ENCODE peak calls at places on chromosomes 4 and X, in seven cellular contexts. C is CD4-positive, alpha-beta T cell; U is heart left ventricle; A is fibroblast of pulmonary artery; O is hepatocyte; T is Calu3; K is spleen. M is an unnamed sample.
A peak's percentile ranks its signal among the peaks of the same experiment; 100 is the strongest.

GRCh38 chr4:71004281-71004851 is 10.9 kb downstream of the DCK start:
- DNase-seq in K (peak; percentile 81), O (no peak), T (no peak), A (no peak), C (peak; percentile 55), U (no peak), M (peak; percentile 11)

GRCh38 chr4:72312032-72312650 is 256.9 kb downstream of the ADAMTS3 start:
- DNase-seq in U (peak; percentile 80), T (peak; percentile 41), O (peak; percentile 55), A (peak; percentile 96), C (no peak), K (no peak), M (no peak)

GRCh38 chrX:69100478-69100877 is 64.8 kb downstream of the PJA1 start:
- DNase-seq in T (no peak), U (no peak), O (no peak), C (no peak), K (no peak), A (no peak), M (no peak)

GRCh38 chrX:103107836-103108235 is 14.9 kb upstream of the NXF3 start:
- DNase-seq in K (no peak), U (no peak), T (no peak), C (no peak), A (peak; percentile 51), O (no peak), M (no peak)

GRCh38 chr4:149113804-149114430 is 671.7 kb upstream of the NR3C2 start:
- DNase-seq in O (no peak), C (no peak), K (no peak), T (no peak), U (no peak), A (peak; percentile 58), M (no peak)

GRCh38 chr4:86556791-86557415 is 37.2 kb upstream of the PTPN13 start:
- DNase-seq in T (no peak), K (no peak), A (peak; percentile 32), U (no peak), O (no peak), C (no peak), M (no peak)

GRCh38 chr4:81466841-81467671 is 4.7 kb downstream of the RASGEF1B start:
- DNase-seq in U (peak; percentile 58), O (peak; percentile 89), A (peak; percentile 83), K (no peak), T (peak; percentile 64), C (peak; percentile 17), M (peak; percentile 76)

GRCh38 chr4:144787365-144788263 is 141.7 kb downstream of the HHIP start:
- DNase-seq in K (no peak), O (peak; percentile 53), A (peak; percentile 71), U (no peak), T (no peak), C (no peak), M (no peak)

GRCh38 chrX:80471582-80471981 is 51.3 kb downstream of the TENT5D start:
- DNase-seq in C (no peak), T (no peak), U (no peak), O (no peak), A (no peak), K (no peak), M (no peak)

GRCh38 chr4:121070274-121070673 is 2.1 kb downstream of the NDNF start:
- DNase-seq in A (no peak), T (no peak), K (no peak), O (peak; percentile 14), U (no peak), C (no peak), M (peak; percentile 43)

GRCh38 chr4:67680568-67681222 is 20.3 kb downstream of the UBA6 start:
- DNase-seq in T (no peak), U (no peak), A (peak; percentile 38), C (no peak), O (peak; percentile 11), K (no peak), M (no peak)

GRCh38 chr4:27009539-27009938 is 148.9 kb downstream of the STIM2 start:
- DNase-seq in T (no peak), K (no peak), A (peak; percentile 18), C (no peak), U (no peak), O (no peak), M (no peak)

GRCh38 chr4:34362654-34363053 is 1881.7 kb downstream of the ARAP2 start:
- DNase-seq in T (no peak), C (no peak), K (no peak), U (no peak), A (no peak), O (peak; percentile 5), M (no peak)

GRCh38 chr4:38328963-38329729 is 334.9 kb upstream of the KLF3 start:
- DNase-seq in C (no peak), O (no peak), U (no peak), K (no peak), T (no peak), A (no peak), M (no peak)

GRCh38 chrX:43998374-43998773 is 25.2 kb upstream of the NDP start:
- DNase-seq in O (no peak), A (no peak), T (no peak), U (no peak), C (no peak), K (no peak), M (no peak)

GRCh38 chr4:163107754-163108153 is 58.9 kb downstream of the NAF1 start:
- DNase-seq in K (no peak), T (peak; percentile 6), O (no peak), C (no peak), U (no peak), A (peak; percentile 51), M (no peak)
- TF ChIP-seq CTCF in K (peak; percentile 15), T (no peak), O (peak; percentile 31), C (no peak), U (no peak), A (peak; percentile 27), M (no peak)

GRCh38 chr4:13829457-13829856 is 201.9 kb upstream of the BOD1L1 start:
- DNase-seq in O (no peak), A (no peak), K (no peak), U (no peak), C (no peak), T (no peak), M (no peak)

GRCh38 chr4:13837228-13837627 is 209.7 kb upstream of the BOD1L1 start:
- DNase-seq in K (no peak), C (no peak), T (no peak), A (no peak), O (no peak), U (no peak), M (no peak)

DNA sequence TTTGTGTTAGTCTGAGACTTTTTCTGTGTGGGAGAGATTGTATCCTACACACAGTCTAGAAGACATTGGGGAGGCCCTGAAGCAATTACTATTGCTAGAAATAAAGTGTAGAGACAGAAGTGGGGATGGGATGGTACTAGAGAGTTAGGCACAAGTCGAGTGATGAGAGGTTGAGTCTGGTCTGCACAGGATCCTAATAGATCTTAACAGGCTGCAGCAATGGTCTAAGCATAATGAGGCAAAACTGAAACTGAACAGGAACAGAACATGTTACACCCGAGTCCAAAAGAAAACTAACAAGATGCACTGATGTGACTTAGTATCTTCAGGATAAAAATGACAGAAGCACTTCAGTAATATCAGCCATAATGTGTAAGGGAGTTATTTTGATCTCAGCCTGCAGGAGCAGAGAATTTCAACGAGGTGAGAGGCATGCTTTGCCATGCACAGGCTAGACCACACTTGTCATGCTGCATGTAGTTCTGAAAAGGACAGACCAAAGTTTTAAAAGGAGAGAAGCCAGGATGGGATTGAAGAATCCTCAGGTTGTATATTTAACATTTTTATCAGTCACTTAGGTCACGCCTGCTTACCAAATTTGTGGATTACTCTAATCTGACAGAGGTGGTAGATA is 205.8 kb upstream of the BOD1L1 start:
- DNase-seq in A (no peak), K (no peak), T (no peak), U (no peak), O (no peak), C (no peak), M (no peak)
- TF ChIP-seq CTCF in A (no peak), K (no peak), T (no peak), U (no peak), O (no peak), C (no peak), M (no peak)

DNA sequence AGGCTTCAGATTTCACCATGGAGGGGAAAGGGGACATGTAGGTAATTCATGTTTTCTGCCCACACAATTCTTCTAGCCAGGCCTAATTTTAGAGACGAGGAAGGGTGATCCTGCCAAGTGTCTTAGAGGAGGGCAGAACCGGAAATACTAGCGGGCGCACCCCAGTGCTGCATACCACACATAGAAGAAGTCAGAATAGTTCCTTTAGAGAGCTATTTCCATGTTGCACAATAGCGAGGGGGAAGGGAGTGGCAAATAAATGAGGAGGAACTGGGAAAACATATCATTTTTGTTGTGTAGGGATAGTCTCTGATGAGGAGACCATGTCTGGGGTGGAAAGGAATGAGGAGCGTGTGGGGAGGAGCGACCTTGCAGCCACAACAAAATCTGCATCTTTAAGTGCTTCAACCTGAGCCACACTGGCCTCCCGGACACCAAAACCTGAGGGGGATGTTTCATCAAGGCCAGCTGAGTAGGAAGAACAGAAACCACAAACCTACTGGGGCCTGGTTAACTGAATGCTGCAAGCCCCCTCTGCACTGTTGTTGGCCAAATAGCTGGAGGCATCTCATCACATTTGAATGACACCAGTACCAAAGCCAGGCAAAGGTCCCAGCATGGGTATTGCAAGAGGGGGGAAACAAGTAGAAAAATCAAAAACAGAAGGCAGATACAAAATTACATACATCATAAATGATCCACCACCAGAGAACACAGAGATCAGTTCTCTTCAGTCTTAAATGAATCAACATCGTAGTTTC is 26.7 kb upstream of the C1QTNF7 start:
- DNase-seq in K (peak; percentile 86), C (peak; percentile 6), O (peak; percentile 13), A (peak; percentile 90), T (peak; percentile 48), U (peak; percentile 58), M (no peak)
- TF ChIP-seq CTCF in K (peak; percentile 32), C (no peak), O (no peak), A (no peak), T (no peak), U (no peak), M (no peak)

GRCh38 chr4:6109842-6110560 is 90.3 kb downstream of the JAKMIP1 start:
- DNase-seq in U (no peak), A (no peak), K (no peak), C (no peak), O (peak; percentile 77), T (peak; percentile 46), M (no peak)
- TF ChIP-seq CTCF in U (no peak), A (no peak), K (no peak), C (no peak), O (peak; percentile 27), T (no peak), M (peak; percentile 41)

GRCh38 chr4:17762705-17763104 is 18.7 kb downstream of the FAM184B start:
- DNase-seq in O (no peak), T (no peak), A (peak; percentile 68), C (no peak), U (no peak), K (no peak), M (no peak)
- TF ChIP-seq CTCF in O (no peak), T (no peak), A (peak; percentile 42), C (no peak), U (no peak), K (no peak), M (no peak)